ENCODE peak calls at places on chromosome 5, in five cellular contexts. E is mesenchymal stem cell, L is HL-60, G is iPS DF 6.9, H is left ventricle myocardium inferior. V is an unnamed sample.

GRCh38 chr5:172064358-172064757 is 57.9 kb upstream of the FBXW11 start:
- DNase-seq in E (no peak), L (no peak), G (no peak), H (no peak), V (no peak)

GRCh38 chr5:155127552-155127951 is 114.0 kb downstream of the KIF4B start:
- DNase-seq in E (no peak), L (no peak), G (no peak), H (no peak), V (no peak)

GRCh38 chr5:78648359-78649219 is at the start of gene LHFPL2:
- DNase-seq in E (peak; percentile 78), L (no peak), G (no peak), H (peak; percentile 84), V (no peak)

GRCh38 chr5:65482727-65483473 is 1.2 kb upstream of the ADAMTS6 start:
- DNase-seq in E (peak; percentile 81), L (no peak), G (no peak), H (no peak), V (no peak)

GRCh38 chr5:105639068-105639467 is 2031.7 kb downstream of the EFNA5 start:
- DNase-seq in E (no peak), L (no peak), G (peak; percentile 16), H (no peak), V (no peak)

GRCh38 chr5:393846-394275 is 49.1 kb upstream of the EXOC3 start:
- DNase-seq in E (peak; percentile 67), L (no peak), G (no peak), H (no peak), V (no peak)

GRCh38 chr5:15592728-15593127 is 92.7 kb downstream of the FBXL7 start:
- DNase-seq in E (no peak), L (no peak), G (no peak), H (no peak), V (no peak)

GRCh38 chr5:78647838-78648358 is 674 bp downstream of the LHFPL2 start:
- DNase-seq in E (peak; percentile 73), L (no peak), G (no peak), H (peak; percentile 73), V (no peak)

GRCh38 chr5:51226420-51226735 is 156.9 kb upstream of the ISL1 start:
- DNase-seq in E (no peak), L (no peak), G (peak; percentile 67), H (no peak), V (no peak)

GRCh38 chr5:31283326-31283725 is 89.8 kb downstream of the CDH6 start:
- DNase-seq in E (no peak), L (no peak), G (no peak), H (no peak), V (no peak)

GRCh38 chr5:10645146-10645545 is 81.3 kb downstream of the ANKRD33B start:
- DNase-seq in E (no peak), L (no peak), G (no peak), H (no peak), V (no peak)

GRCh38 chr5:177389368-177390169 is 5.3 kb downstream of the SLC34A1 start:
- DNase-seq in E (peak; percentile 98), L (no peak), G (no peak), H (no peak), V (peak; percentile 76)

GRCh38 chr5:3356016-3356415 is 239.6 kb upstream of the IRX1 start:
- DNase-seq in E (no peak), L (no peak), G (no peak), H (no peak), V (no peak)

GRCh38 chr5:164784230-164784629 is 1278.8 kb downstream of the MAT2B start:
- DNase-seq in E (no peak), L (no peak), G (no peak), H (no peak), V (no peak)

GRCh38 chr5:147906326-147907095 is at the start of gene C5orf46:
- DNase-seq in E (peak; percentile 47), L (no peak), G (no peak), H (no peak), V (no peak)

GRCh38 chr5:11062379-11062778 is 301.3 kb upstream of the DAP start:
- DNase-seq in E (peak; percentile 1), L (no peak), G (no peak), H (no peak), V (no peak)

GRCh38 chr5:177113566-177114424 is 19.8 kb upstream of the NSD1 start:
- DNase-seq in E (peak; percentile 78), L (peak; percentile 29), G (no peak), H (peak; percentile 75), V (no peak)

GRCh38 chr5:173763410-173763809 is 124.7 kb upstream of the CPEB4 start:
- DNase-seq in E (no peak), L (no peak), G (no peak), H (no peak), V (no peak)

GRCh38 chr5:31581498-31582099 is 49.5 kb downstream of the C5orf22 start:
- DNase-seq in E (peak; percentile 47), L (no peak), G (no peak), H (no peak), V (no peak)

GRCh38 chr5:86880785-86881492 is 263.2 kb downstream of the COX7C start:
- DNase-seq in E (peak; percentile 91), L (peak; percentile 29), G (peak; percentile 72), H (no peak), V (peak; percentile 64)

GRCh38 chr5:115450741-115451140 is 93.8 kb downstream of the FEM1C start:
- DNase-seq in E (peak; percentile 92), L (no peak), G (no peak), H (no peak), V (peak; percentile 90)

GRCh38 chr5:64680289-64680688 is 10.0 kb upstream of the SHISAL2B start:
- DNase-seq in E (peak; percentile 3), L (no peak), G (no peak), H (no peak), V (no peak)

GRCh38 chr5:149990518-149991376 is 9.7 kb downstream of the TIGD6 start:
- DNase-seq in E (peak; percentile 78), L (peak; percentile 47), G (peak; percentile 33), H (peak; percentile 57), V (no peak)

GRCh38 chr5:155008669-155009068 is 4.9 kb upstream of the KIF4B start:
- DNase-seq in E (no peak), L (no peak), G (no peak), H (no peak), V (no peak)

GRCh38 chr5:109326864-109327263 is 82.9 kb downstream of the PJA2 start:
- DNase-seq in E (no peak), L (no peak), G (no peak), H (no peak), V (no peak)

GRCh38 chr5:664343-664993 is 28.7 kb downstream of the TPPP start:
- DNase-seq in E (no peak), L (no peak), G (no peak), H (no peak), V (no peak)

GRCh38 chr5:180908998-180909731 is 10.2 kb downstream of the BTNL8 start:
- DNase-seq in E (no peak), L (peak; percentile 15), G (no peak), H (no peak), V (no peak)

GRCh38 chr5:15995206-15996052 is 184.2 kb downstream of the MARCHF11 start:
- DNase-seq in E (peak; percentile 49), L (no peak), G (no peak), H (no peak), V (no peak)

GRCh38 chr5:139271201-139272027 is 22.1 kb upstream of the MATR3 start:
- DNase-seq in E (peak; percentile 86), L (no peak), G (no peak), H (no peak), V (peak; percentile 50)

GRCh38 chr5:155620819-155621410 is 607.4 kb downstream of the KIF4B start:
- DNase-seq in E (no peak), L (no peak), G (no peak), H (no peak), V (no peak)

GRCh38 chr5:137902389-137903133 is 13.3 kb downstream of the PKD2L2 start:
- DNase-seq in E (no peak), L (no peak), G (no peak), H (no peak), V (no peak)

GRCh38 chr5:78550891-78551290 is 97.7 kb downstream of the LHFPL2 start:
- DNase-seq in E (peak; percentile 34), L (no peak), G (no peak), H (no peak), V (no peak)

GRCh38 chr5:65190328-65191053 is 291.2 kb downstream of the ADAMTS6 start:
- DNase-seq in E (peak; percentile 70), L (no peak), G (no peak), H (no peak), V (peak; percentile 97)

GRCh38 chr5:180670586-180671359 is 21.4 kb upstream of the FLT4 start:
- DNase-seq in E (peak; percentile 19), L (peak; percentile 44), G (no peak), H (peak; percentile 51), V (no peak)

GRCh38 chr5:71932649-71933338 is 174.5 kb upstream of the MAP1B start:
- DNase-seq in E (peak; percentile 46), L (no peak), G (no peak), H (peak; percentile 29), V (no peak)

GRCh38 chr5:178428341-178429155 is 161.6 kb downstream of the COL23A1 start:
- DNase-seq in E (no peak), L (no peak), G (no peak), H (peak; percentile 81), V (no peak)

GRCh38 chr5:41172012-41172411 is 41.3 kb downstream of the C6 start:
- DNase-seq in E (no peak), L (no peak), G (no peak), H (no peak), V (no peak)
- H3K4me3 ChIP-seq in E (no peak overlapping the region), L (no peak overlapping the region), G (no peak overlapping the region), H (no peak overlapping the region), V (no peak overlapping the region)

DNA sequence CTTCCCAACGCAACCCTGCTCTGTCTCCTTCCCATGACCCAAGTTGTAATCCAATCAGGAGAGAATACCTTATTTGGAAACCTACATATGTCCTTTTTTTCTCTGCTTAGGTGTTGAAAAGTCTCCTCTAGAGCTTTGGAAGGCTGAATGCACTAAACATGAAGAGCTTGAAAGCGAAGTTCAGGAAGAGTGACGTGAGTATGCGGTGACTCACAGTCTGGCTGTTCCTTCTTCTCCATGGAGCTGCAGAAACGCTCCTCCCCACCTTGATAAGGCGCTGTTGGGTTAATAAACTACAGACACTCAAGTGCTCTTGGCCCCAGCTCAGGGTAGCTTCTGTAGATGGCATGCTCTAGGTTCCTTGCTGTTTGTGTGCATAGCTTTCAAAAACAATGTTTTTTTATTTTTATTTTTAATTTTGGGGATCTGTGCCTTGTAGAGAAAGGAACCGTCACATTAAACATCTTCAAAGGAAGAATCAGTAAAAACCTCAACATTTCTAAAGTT is 30.7 kb downstream of the RAI14 start:
- DNase-seq in E (peak; percentile 98), L (no peak), G (no peak), H (peak; percentile 65), V (peak; percentile 92)
- H3K4me3 ChIP-seq in E (peak overlapping the region; percentile 3), L (no peak overlapping the region), G (no peak overlapping the region), H (no peak overlapping the region), V (no peak overlapping the region)

GRCh38 chr5:134466241-134467069 is 54.8 kb upstream of the CDKN2AIPNL start:
- DNase-seq in E (peak; percentile 95), L (peak; percentile 34), G (peak; percentile 50), H (peak; percentile 99), V (no peak)
- H3K4me3 ChIP-seq in E (peak overlapping the region; percentile 75), L (peak overlapping the region; percentile 30), G (peak overlapping the region; percentile 64), H (peak overlapping the region; percentile 70), V (peak overlapping the region; percentile 51)

GRCh38 chr5:103620851-103621547 is 58.4 kb upstream of the NUDT12 start:
- DNase-seq in E (no peak), L (no peak), G (no peak), H (no peak), V (no peak)

GRCh38 chr5:103624035-103624461 is 61.5 kb upstream of the NUDT12 start:
- DNase-seq in E (peak; percentile 88), L (no peak), G (no peak), H (no peak), V (peak; percentile 56)

GRCh38 chr5:103621548-103621930 is 59.0 kb upstream of the NUDT12 start:
- DNase-seq in E (peak; percentile 4), L (no peak), G (no peak), H (no peak), V (no peak)

GRCh38 chr5:103624748-103625147 is 62.2 kb upstream of the NUDT12 start:
- DNase-seq in E (peak; percentile 39), L (no peak), G (no peak), H (no peak), V (no peak)
- H3K4me3 ChIP-seq in E (peak overlapping the region; percentile 12), L (no peak overlapping the region), G (no peak overlapping the region), H (no peak overlapping the region), V (no peak overlapping the region)